ENCODE peak calls at places on chromosome 15, in six cellular contexts. B is prostate gland, J is K562, A is transverse colon, R is stomach, M is H1. C is an unnamed sample. For H3K4me1, the result is how much of the 10 kb centered on the place peaks cover.

GRCh38 chr15:88878720-88879184 is 16.6 kb downstream of the HAPLN3 start:
- DNase-seq in B (no peak), J (peak), A (peak), R (peak), M (peak), C (no peak)

GRCh38 chr15:58070801-58071418 is 5.4 kb upstream of the ALDH1A2 start:
- DNase-seq in B (peak), J (peak), A (peak), R (peak), M (peak), C (no peak)

GRCh38 chr15:77527164-77527778 is 105.4 kb downstream of the LINGO1 start:
- DNase-seq in B (no peak), J (peak), A (no peak), R (peak), M (no peak), C (no peak)

GRCh38 chr15:58864602-58865419 is 68.7 kb downstream of the SLTM start:
- DNase-seq in B (peak), J (no peak), A (no peak), R (peak), M (peak), C (no peak)

GRCh38 chr15:58269455-58270414 is 131.6 kb downstream of the AQP9 start:
- DNase-seq in B (peak), J (peak), A (peak), R (no peak), M (no peak), C (no peak)

GRCh38 chr15:42549052-42549491 is 434 bp downstream of the HAUS2 start:
- DNase-seq in B (peak), J (no peak), A (peak), R (no peak), M (no peak), C (no peak)

GRCh38 chr15:85963262-85963760 is 116.4 kb upstream of the AGBL1 start:
- DNase-seq in B (no peak), J (no peak), A (no peak), R (no peak), M (no peak), C (no peak)

GRCh38 chr15:72912121-72912520 is 128.6 kb upstream of the ADPGK start:
- DNase-seq in B (no peak), J (no peak), A (no peak), R (no peak), M (no peak), C (no peak)

GRCh38 chr15:58452775-58453174 is 21.0 kb downstream of the LIPC start:
- DNase-seq in B (no peak), J (no peak), A (no peak), R (no peak), M (no peak), C (no peak)

GRCh38 chr15:31516459-31516858 is 189.8 kb downstream of the KLF13 start:
- DNase-seq in B (no peak), J (no peak), A (no peak), R (no peak), M (no peak), C (no peak)

GRCh38 chr15:37907136-37907535 is 27.3 kb upstream of the TMCO5A start:
- DNase-seq in B (no peak), J (no peak), A (no peak), R (no peak), M (no peak), C (no peak)

GRCh38 chr15:87349181-87349580 is 907.4 kb downstream of the NTRK3 start:
- DNase-seq in B (no peak), J (peak), A (no peak), R (no peak), M (no peak), C (no peak)

GRCh38 chr15:97501291-97501690 is 459.2 kb upstream of the ARRDC4 start:
- DNase-seq in B (no peak), J (no peak), A (no peak), R (no peak), M (no peak), C (no peak)

GRCh38 chr15:36161781-36162212 is 417.6 kb upstream of the CDIN1 start:
- DNase-seq in B (no peak), J (no peak), A (no peak), R (no peak), M (no peak), C (peak)

DNA sequence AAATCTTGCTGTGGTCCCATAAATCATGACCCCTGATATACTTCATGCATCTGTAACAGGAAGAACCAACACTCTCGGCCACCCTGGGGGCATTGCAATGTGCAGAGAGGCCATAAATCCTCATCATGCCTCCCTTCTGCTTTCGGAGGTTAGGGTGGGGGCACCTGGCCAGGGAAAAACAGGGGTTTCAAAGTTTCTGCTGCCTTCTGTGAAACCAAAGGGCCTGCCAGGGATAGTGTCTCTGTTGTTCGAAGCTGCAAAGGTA is 193.5 kb downstream of the TLE3 start:
- DNase-seq in B (no peak), J (no peak), A (no peak), R (no peak), M (no peak), C (no peak)
- TF ChIP-seq POLR2A in B (no peak), J (no peak), A (no peak), R (no peak), M (no peak), C (no peak)

GRCh38 chr15:52340093-52340492 is 44.5 kb upstream of the MYO5C start:
- DNase-seq in B (no peak), J (no peak), A (no peak), R (no peak), M (no peak), C (no peak)

GRCh38 chr15:52337198-52337853 is 41.7 kb upstream of the MYO5C start:
- DNase-seq in B (no peak), J (no peak), A (no peak), R (no peak), M (no peak), C (no peak)

GRCh38 chr15:52337961-52338535 is 42.4 kb upstream of the MYO5C start:
- DNase-seq in B (no peak), J (no peak), A (no peak), R (no peak), M (no peak), C (no peak)

GRCh38 chr15:52336530-52336929 is 40.9 kb upstream of the MYO5C start:
- DNase-seq in B (peak), J (no peak), A (peak), R (no peak), M (no peak), C (no peak)

DNA sequence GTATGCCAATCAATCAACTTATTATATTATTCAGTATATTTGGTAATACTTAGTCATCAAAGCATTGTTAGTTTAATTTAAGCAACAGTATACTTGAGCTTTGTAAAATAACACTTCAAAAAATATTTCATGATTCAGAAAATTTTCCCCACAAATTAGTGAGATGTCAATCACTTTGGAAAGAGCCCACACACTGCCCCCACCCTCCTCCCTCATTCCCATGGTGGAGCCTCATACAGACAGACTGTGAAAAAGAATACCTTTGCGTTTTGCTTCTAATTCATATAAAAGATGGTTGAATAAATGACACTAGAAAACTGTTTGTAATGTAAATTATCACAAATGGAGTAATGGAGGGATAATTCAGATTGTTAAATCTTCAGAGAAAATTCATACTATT is 43.3 kb upstream of the MYO5C start:
- DNase-seq in B (no peak), J (no peak), A (no peak), R (no peak), M (no peak), C (no peak)
- H3K4me1 ChIP-seq in B (under half), J (under half), A (under half), R (under half), M (under half), C (under half)

GRCh38 chr15:43958894-43959330 is 132.1 kb downstream of the WDR76 start:
- DNase-seq in B (no peak), J (no peak), A (no peak), R (no peak), M (no peak), C (no peak)
- TF ChIP-seq POLR2AphosphoS5 in B (no peak), J (no peak), A (no peak), R (no peak), M (no peak), C (no peak)

GRCh38 chr15:39591896-39592315 is 11.0 kb downstream of the THBS1 start:
- DNase-seq in B (no peak), J (no peak), A (no peak), R (no peak), M (no peak), C (no peak)

GRCh38 chr15:39591141-39591895 is 10.4 kb downstream of the THBS1 start:
- DNase-seq in B (no peak), J (no peak), A (peak), R (no peak), M (no peak), C (no peak)

GRCh38 chr15:39593071-39594055 is 12.5 kb downstream of the THBS1 start:
- DNase-seq in B (no peak), J (no peak), A (peak), R (no peak), M (no peak), C (no peak)

GRCh38 chr15:39594056-39594763 is 13.3 kb downstream of the THBS1 start:
- DNase-seq in B (no peak), J (no peak), A (peak), R (no peak), M (no peak), C (no peak)

GRCh38 chr15:39592500-39592899 is 11.6 kb downstream of the THBS1 start:
- DNase-seq in B (no peak), J (no peak), A (peak), R (no peak), M (no peak), C (no peak)
- TF ChIP-seq POLR2A in B (no peak), J (no peak), A (no peak), R (no peak), M (peak), C (no peak)

GRCh38 chr15:80066912-80067311 is 7.4 kb downstream of the ZFAND6 start:
- DNase-seq in B (no peak), J (no peak), A (no peak), R (no peak), M (no peak), C (no peak)
- H3K4me1 ChIP-seq in B (under half), J (under half), A (under half), R (under half), M (under half), C (under half)

DNA sequence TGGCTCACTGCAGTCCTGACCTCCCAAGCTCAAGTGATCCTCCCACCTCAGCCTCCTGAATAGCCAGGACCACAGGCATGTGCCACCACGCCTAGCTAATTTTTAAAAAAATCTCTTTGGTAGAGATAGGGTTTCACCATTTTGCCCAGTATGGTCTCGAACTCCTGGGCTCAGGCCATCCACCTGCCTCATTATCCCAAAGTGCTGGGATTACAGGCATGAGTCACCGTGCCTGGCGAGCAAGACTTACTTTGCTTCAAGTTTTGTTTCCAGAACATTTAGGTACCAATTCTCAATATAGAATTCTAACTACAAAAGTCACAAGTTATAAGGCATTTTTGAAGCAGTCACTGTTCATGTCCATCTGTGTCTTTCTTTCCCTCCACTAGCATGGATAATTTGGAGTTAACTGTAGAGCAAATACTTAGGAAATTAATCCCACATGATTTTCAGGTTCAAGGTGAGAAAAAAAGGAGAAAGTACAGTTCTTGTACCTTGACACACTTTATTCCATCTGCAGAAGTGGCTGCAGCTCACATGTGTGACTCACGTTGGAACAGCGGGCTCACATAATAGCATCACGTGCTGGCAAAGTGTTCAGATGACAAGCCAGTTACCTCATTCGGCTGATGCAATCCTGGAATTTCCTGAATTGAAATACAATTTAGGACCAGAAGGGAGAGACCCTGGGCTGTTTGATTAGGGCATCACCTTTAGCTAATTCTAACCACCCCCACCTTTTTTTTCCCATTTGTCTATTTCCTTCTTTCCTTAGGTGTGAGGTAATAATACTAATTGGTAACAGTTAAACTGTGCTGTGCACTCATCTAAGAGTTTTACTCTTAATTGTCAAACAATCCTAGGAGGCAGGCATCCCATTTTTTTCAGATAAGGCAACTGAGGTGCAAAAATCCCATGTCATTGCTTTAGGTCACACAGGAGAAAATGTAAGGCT is 46.9 kb upstream of the NEDD4 start:
- DNase-seq in B (peak), J (no peak), A (peak), R (peak), M (no peak), C (peak)
- TF ChIP-seq POLR2AphosphoS5 in B (peak), J (no peak), A (peak), R (peak), M (no peak), C (no peak)

DNA sequence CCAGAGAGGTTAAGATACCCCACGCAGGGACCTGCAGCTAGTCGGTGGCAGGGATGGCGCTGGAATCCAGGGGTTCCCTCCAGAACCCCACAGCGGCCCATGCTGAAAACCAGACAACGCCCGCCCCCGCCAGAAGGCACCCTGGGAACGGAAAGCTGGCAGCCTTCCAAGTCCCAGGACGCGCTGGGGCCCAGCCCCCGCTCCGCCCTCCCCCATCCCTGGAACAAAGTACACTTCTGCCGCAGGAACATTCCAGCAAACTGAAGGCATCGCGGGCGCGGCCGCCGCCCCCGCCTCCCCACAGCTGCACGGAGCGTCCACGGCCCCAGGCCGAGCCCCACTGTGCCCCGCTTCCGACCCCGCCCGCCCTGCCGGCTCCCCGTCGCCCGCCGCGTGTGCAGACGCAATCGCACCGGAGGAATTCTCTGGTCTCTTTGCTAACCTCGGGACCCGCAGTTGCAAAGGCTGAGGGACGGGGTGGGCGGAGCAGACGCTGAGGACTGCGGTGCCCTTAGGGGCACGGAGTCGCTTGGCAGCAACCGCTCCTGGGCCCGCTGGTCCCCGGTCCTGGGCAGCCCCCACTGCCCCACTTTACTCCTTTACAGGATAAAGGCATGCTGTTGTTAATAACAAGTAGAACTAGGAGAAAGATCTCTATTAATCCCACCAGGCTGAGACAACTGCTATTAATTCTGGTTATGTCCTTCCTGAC is 44.8 kb upstream of the RNU6-1 start:
- DNase-seq in B (peak), J (peak), A (peak), R (peak), M (peak), C (peak)
- TF ChIP-seq POLR2A in B (no peak), J (peak), A (peak), R (no peak), M (no peak), C (no peak)

GRCh38 chr15:78873796-78874761 is 1.4 kb downstream of the MORF4L1 start:
- DNase-seq in B (no peak), J (no peak), A (peak), R (no peak), M (no peak), C (no peak)
- H3K4me1 ChIP-seq in B (under half), J (under half), A (under half), R (half or more), M (under half), C (half or more)

DNA sequence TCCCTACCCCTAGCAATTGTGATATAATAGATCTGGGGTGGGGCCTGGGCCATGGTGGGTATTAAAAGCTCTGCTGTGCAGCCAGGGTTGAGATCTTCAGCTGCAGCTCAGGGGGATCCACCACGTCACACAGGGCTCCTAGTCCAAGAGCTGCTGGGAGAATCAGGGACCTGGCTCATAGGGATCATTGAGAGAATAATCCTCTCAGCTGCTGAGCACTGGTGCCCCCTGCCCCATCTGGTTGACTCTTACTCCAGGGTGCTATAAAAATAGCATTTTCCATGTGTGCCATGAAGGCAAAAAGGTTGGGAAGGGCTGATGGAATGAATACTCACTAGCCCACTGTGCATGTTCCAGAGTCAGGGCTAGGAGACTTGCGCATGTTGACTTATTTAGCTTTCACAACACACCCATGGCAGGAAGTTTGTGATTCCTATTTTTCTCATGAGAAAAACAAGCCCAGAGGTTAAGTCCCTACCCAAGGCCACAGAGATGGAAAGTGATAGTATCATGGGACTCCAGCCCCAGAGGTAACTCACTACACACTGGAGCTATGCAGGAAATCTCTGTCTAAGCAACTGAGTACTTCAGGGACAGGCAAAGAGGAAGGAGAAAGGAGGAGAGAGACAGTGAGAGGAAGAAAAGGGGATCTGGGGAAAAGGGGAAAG is 94.6 kb upstream of the HERC1 start:
- DNase-seq in B (no peak), J (no peak), A (no peak), R (no peak), M (no peak), C (no peak)
- TF ChIP-seq POLR2AphosphoS5 in B (no peak), J (no peak), A (no peak), R (no peak), M (no peak), C (no peak)

C was measured in suprapubic skin.